ENCODE peak calls at places on chromosomes 5 and 9, in nine cellular contexts. S, G, O, A, Z, M, K, P and I are unnamed samples.

GRCh38 chr5:57538341-57538955 is 55.8 kb upstream of the ACTBL2 start:
- DNase-seq in S (no peak), G (no peak), O (peak; percentile 29), A (no peak), Z (no peak), M (peak; percentile 68), K (no peak), P (no peak), I (no peak)

GRCh38 chr9:79477955-79478751 is 93.6 kb upstream of the TLE4 start:
- DNase-seq in S (no peak), G (peak; percentile 46), O (no peak), A (no peak), Z (no peak), M (peak; percentile 72), K (no peak), P (peak; percentile 60), I (peak; percentile 24)

GRCh38 chr9:85020791-85021190 is 351.3 kb downstream of the NTRK2 start:
- DNase-seq in S (no peak), G (no peak), O (no peak), A (no peak), Z (no peak), M (no peak), K (no peak), P (no peak), I (no peak)

GRCh38 chr5:1895771-1896420 is 13.2 kb upstream of the IRX4 start:
- DNase-seq in S (no peak), G (no peak), O (no peak), A (no peak), Z (no peak), M (no peak), K (no peak), P (no peak), I (no peak)

GRCh38 chr5:40399349-40399748 is 280.4 kb upstream of the PTGER4 start:
- DNase-seq in S (no peak), G (no peak), O (no peak), A (no peak), Z (no peak), M (no peak), K (no peak), P (no peak), I (no peak)

GRCh38 chr5:10329808-10330481 is 22.2 kb upstream of the CMBL start:
- DNase-seq in S (no peak), G (no peak), O (no peak), A (no peak), Z (peak; percentile 46), M (no peak), K (no peak), P (no peak), I (no peak)

GRCh38 chr9:93900436-93900819 is 54.7 kb downstream of the BARX1 start:
- DNase-seq in S (no peak), G (no peak), O (no peak), A (no peak), Z (no peak), M (no peak), K (peak; percentile 54), P (no peak), I (no peak)

GRCh38 chr5:112923148-112923917 is 1.3 kb upstream of the REEP5 start:
- DNase-seq in S (no peak), G (no peak), O (no peak), A (no peak), Z (no peak), M (no peak), K (no peak), P (no peak), I (no peak)

GRCh38 chr9:86034863-86035734 is 64.3 kb downstream of the GOLM1 start:
- DNase-seq in S (no peak), G (peak; percentile 69), O (peak; percentile 51), A (peak; percentile 38), Z (no peak), M (peak; percentile 57), K (no peak), P (peak; percentile 64), I (peak; percentile 29)

GRCh38 chr5:172837640-172838039 is 3.6 kb downstream of the ERGIC1 start:
- DNase-seq in S (peak; percentile 72), G (no peak), O (no peak), A (no peak), Z (no peak), M (no peak), K (no peak), P (no peak), I (no peak)

GRCh38 chr5:134142806-134143205 is 28.3 kb downstream of the TCF7 start:
- DNase-seq in S (peak; percentile 15), G (no peak), O (no peak), A (no peak), Z (no peak), M (no peak), K (peak; percentile 62), P (peak; percentile 3), I (no peak)

GRCh38 chr5:76742586-76742985 is 26.7 kb downstream of the F2R start:
- DNase-seq in S (no peak), G (no peak), O (no peak), A (no peak), Z (no peak), M (no peak), K (no peak), P (no peak), I (no peak)

GRCh38 chr9:32360983-32361673 is 23.3 kb upstream of the ACO1 start:
- DNase-seq in S (no peak), G (no peak), O (no peak), A (no peak), Z (no peak), M (no peak), K (no peak), P (no peak), I (no peak)

DNA sequence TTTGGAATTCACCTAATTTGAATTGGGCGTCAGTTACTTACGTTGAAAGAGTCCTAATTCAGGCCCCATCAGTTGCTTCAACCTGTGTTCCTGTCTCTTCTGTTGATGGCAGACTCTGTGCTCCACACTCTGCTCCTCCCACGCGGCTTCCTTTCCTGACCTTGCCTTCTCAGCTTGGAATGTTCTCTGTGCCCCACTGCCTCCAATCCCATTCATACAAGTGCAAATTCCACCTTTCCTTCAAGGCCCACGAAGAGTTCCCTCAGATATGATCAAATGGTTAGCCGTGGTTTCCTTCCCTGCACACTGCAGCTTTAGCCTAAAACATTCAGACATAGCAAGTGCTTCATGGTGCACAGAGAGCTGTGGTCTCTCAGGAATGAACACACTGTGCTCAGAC is 65.7 kb downstream of the SREK1 start:
- DNase-seq in S (peak; percentile 24), G (no peak), O (no peak), A (no peak), Z (no peak), M (no peak), K (no peak), P (no peak), I (no peak)
- TF ChIP-seq CTCF in S (no peak), G (no peak), O (no peak), A (no peak), Z (no peak), M (no peak), K (no peak), P (no peak), I (no peak)

DNA sequence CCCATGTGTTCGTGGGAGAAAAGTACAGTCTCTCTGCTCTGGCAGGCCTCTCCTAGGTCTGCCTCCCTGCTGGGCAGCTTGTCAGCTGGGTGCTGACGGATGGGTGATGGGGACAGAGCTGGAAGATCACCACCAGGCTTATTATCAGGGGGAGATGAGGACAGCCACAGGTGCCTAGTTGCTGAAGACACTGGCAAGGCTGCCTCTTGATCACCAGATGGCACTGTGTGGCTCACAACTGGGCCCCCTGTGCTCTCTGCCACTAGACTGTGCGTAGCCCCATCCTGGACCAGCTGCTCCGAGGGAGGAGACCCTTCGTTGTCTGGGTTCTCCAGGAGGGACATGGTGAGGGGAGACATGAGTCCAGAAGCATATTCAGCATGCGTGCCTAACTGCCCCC is 73.0 kb downstream of the KIF24 start:
- DNase-seq in S (no peak), G (no peak), O (no peak), A (no peak), Z (no peak), M (no peak), K (no peak), P (peak; percentile 66), I (no peak)
- TF ChIP-seq CTCF in S (no peak), G (no peak), O (no peak), A (no peak), Z (peak; percentile 30), M (no peak), K (no peak), P (peak; percentile 74), I (no peak)

GRCh38 chr5:8580298-8580697 is 711.4 kb downstream of the MTRR start:
- DNase-seq in S (no peak), G (no peak), O (no peak), A (no peak), Z (no peak), M (no peak), K (no peak), P (no peak), I (no peak)

GRCh38 chr5:8581047-8581446 is 712.1 kb downstream of the MTRR start:
- DNase-seq in S (no peak), G (no peak), O (no peak), A (no peak), Z (no peak), M (no peak), K (no peak), P (no peak), I (no peak)

DNA sequence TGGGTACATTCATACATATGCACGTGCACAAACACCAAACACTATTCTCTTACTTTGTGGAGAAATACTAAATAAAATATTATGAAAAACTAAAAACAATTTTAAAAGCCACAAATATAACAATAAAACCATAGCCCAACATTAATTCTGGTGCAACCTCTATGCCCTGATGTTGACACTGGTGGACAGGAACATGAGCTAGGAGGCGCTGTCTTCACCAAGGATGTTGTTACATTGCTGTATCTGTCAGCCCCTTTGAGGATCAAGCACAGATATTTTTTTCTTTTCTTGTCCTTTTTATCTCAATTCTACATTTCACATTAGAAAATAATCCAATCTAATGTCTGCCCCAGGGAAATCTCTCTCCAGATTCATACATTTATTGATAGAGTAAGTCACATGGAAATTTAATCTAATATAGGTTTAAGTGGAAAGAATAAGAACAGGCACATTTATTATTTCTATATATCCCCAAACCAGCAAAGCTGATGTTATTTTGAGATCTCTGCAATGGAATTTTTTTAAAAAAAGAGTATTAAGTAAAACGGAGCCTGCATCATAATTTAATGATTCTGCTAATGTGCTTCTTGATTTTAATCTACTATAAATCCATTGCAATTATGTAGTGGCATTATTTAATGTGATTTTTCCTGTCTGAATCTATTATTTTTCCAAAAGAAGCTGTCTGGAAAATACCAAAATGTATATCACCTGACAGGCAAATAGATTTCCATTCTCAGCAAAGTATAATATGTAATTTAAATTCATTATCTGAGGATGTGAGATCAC is 716.5 kb downstream of the MTRR start:
- DNase-seq in S (no peak), G (no peak), O (no peak), A (no peak), Z (no peak), M (no peak), K (no peak), P (no peak), I (no peak)
- TF ChIP-seq CTCF in S (no peak), G (no peak), O (peak; percentile 23), A (no peak), Z (no peak), M (peak; percentile 7), K (peak; percentile 30), P (no peak), I (peak; percentile 15)

DNA sequence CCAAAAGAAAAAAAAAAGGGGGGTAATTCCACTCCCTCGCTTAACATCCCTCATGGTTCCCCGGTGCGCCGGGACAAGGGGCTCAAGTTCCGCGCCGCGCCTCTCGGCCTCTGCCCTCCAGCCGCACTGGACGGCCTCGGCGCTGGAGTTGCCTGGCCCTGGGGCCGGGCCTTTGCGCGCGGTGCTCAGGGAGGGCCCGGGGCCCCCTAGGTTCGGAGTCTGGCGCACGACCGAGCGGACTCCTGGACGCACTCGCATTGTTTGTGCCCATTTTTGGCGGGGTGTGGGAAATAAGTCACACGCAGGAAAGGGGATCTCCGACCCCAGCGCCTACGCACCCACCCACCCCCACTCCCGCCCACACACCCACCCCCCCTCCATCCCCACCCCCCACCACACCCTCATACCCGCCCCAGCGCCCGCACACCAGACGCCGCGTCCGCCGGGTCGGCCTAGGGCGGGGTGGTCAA is 381 bp downstream of the MED22 start:
- DNase-seq in S (no peak), G (peak; percentile 53), O (peak; percentile 55), A (no peak), Z (peak; percentile 43), M (peak; percentile 67), K (no peak), P (no peak), I (peak; percentile 37)
- TF ChIP-seq CTCF in S (no peak), G (no peak), O (no peak), A (no peak), Z (no peak), M (no peak), K (peak; percentile 18), P (no peak), I (no peak)